ENCODE peak calls at places on chromosomes 1 and 21, in four cellular contexts. P is thoracic aorta, H is neuronal stem cell, F is H9. C is an unnamed sample.

GRCh38 chr21:31326478-31327247 is 17.4 kb downstream of the TIAM1 start:
- DNase-seq in P (no peak), H (no peak), F (no peak), C (no peak)

GRCh38 chr1:43947890-43948437 is 1.2 kb downstream of the IPO13 start:
- DNase-seq in P (no peak), H (no peak), F (no peak), C (no peak)

GRCh38 chr1:230865062-230865817 is 3.1 kb downstream of the C1orf198 start:
- DNase-seq in P (no peak), H (no peak), F (no peak), C (no peak)

GRCh38 chr1:3390291-3390690 is 64.2 kb upstream of the ARHGEF16 start:
- DNase-seq in P (no peak), H (no peak), F (no peak), C (no peak)

GRCh38 chr1:201896951-201897391 is 8.3 kb downstream of the SHISA4 start:
- DNase-seq in P (peak; percentile 72), H (no peak), F (no peak), C (no peak)

GRCh38 chr1:30735124-30735523 is 11.7 kb upstream of the MATN1 start:
- DNase-seq in P (no peak), H (no peak), F (no peak), C (no peak)

GRCh38 chr1:211625040-211625439 is 46.1 kb upstream of the SLC30A1 start:
- DNase-seq in P (no peak), H (no peak), F (no peak), C (peak; percentile 64)

GRCh38 chr1:38508272-38508671 is 351.3 kb downstream of the RRAGC start:
- DNase-seq in P (no peak), H (no peak), F (no peak), C (no peak)

GRCh38 chr1:207020016-207020708 is 12.4 kb downstream of the C1orf116 start:
- DNase-seq in P (no peak), H (no peak), F (no peak), C (no peak)

GRCh38 chr1:184823080-184823479 is 68.4 kb upstream of the EDEM3 start:
- DNase-seq in P (no peak), H (peak; percentile 56), F (no peak), C (no peak)

GRCh38 chr1:62832276-62832675 is 48.3 kb downstream of the ATG4C start:
- DNase-seq in P (no peak), H (no peak), F (no peak), C (no peak)

GRCh38 chr1:18200136-18200717 is 92.6 kb downstream of the IGSF21 start:
- DNase-seq in P (no peak), H (no peak), F (no peak), C (no peak)

GRCh38 chr1:18970762-18971161 is 14.3 kb upstream of the IFFO2 start:
- DNase-seq in P (no peak), H (no peak), F (no peak), C (no peak)

GRCh38 chr1:201327687-201328240 is 44.5 kb downstream of the PKP1 start:
- DNase-seq in P (no peak), H (no peak), F (no peak), C (no peak)

GRCh38 chr1:203346755-203347102 is 4.2 kb downstream of the FMOD start:
- DNase-seq in P (no peak), H (no peak), F (no peak), C (no peak)

GRCh38 chr1:183349201-183349711 is 68.9 kb downstream of the NMNAT2 start:
- DNase-seq in P (no peak), H (no peak), F (no peak), C (no peak)

GRCh38 chr1:198491028-198491427 is 49.5 kb downstream of the ATP6V1G3 start:
- DNase-seq in P (no peak), H (no peak), F (no peak), C (no peak)

GRCh38 chr1:228490120-228491078 is 3.2 kb downstream of the RNF187 start:
- DNase-seq in P (no peak), H (no peak), F (no peak), C (no peak)

GRCh38 chr1:31617917-31618746 is 643 bp downstream of the HCRTR1 start:
- DNase-seq in P (no peak), H (peak; percentile 78), F (peak; percentile 80), C (peak; percentile 12)

GRCh38 chr1:184545601-184546000 is 158.8 kb downstream of the C1orf21 start:
- DNase-seq in P (no peak), H (no peak), F (no peak), C (no peak)

GRCh38 chr1:168842916-168843315 is 113.9 kb upstream of the DPT start:
- DNase-seq in P (no peak), H (no peak), F (no peak), C (no peak)

GRCh38 chr1:55309053-55309452 is 93.9 kb upstream of the USP24 start:
- DNase-seq in P (no peak), H (no peak), F (no peak), C (no peak)

GRCh38 chr1:53738205-53739108 is 507 bp downstream of the GLIS1 start:
- DNase-seq in P (no peak), H (no peak), F (no peak), C (no peak)

GRCh38 chr1:244297616-244298015 is 154.1 kb downstream of the ADSS2 start:
- DNase-seq in P (no peak), H (no peak), F (no peak), C (no peak)

GRCh38 chr1:215394084-215394991 is 172.8 kb upstream of the KCTD3 start:
- DNase-seq in P (no peak), H (no peak), F (no peak), C (no peak)

GRCh38 chr1:151106891-151107290 is 36.3 kb downstream of the GABPB2 start:
- DNase-seq in P (no peak), H (no peak), F (no peak), C (no peak)

GRCh38 chr1:182806015-182806678 is 16.6 kb downstream of the NPL start:
- DNase-seq in P (no peak), H (no peak), F (peak; percentile 94), C (no peak)

GRCh38 chr1:160681067-160681890 is 30.3 kb downstream of the CD48 start:
- DNase-seq in P (no peak), H (peak; percentile 84), F (peak; percentile 94), C (peak; percentile 86)

GRCh38 chr1:23100074-23100748 is 68.4 kb downstream of the LUZP1 start:
- DNase-seq in P (no peak), H (peak; percentile 17), F (no peak), C (peak; percentile 42)

GRCh38 chr21:25682382-25682781 is 43.3 kb downstream of the JAM2 start:
- DNase-seq in P (no peak), H (no peak), F (peak; percentile 38), C (no peak)

GRCh38 chr1:59290173-59290954 is 6.5 kb upstream of the FGGY start:
- DNase-seq in P (no peak), H (no peak), F (peak; percentile 73), C (no peak)

GRCh38 chr1:39080884-39081265 is 54.7 kb downstream of the NDUFS5 start:
- DNase-seq in P (no peak), H (peak; percentile 82), F (peak; percentile 87), C (no peak)

GRCh38 chr1:219402925-219403324 is 210.0 kb downstream of the ZC3H11B start:
- DNase-seq in P (no peak), H (no peak), F (no peak), C (no peak)

DNA sequence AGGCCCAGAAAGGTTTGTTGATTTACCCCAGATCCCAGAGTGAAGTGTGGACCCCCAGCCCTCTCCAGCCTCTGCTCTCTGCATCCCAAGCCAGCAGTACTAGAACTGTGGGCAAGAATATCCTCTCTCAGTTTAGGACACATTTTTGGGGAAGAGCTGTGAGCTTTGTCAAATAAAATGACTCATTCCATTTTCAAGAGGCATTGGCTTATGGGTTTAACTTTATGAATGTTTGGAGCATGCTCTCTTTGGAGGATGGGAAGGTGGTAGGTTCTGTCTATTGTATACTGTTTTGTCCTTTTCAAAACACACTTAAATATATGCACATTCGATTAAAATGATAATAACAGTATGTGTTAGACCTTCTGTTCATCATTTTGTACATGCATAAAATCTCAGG is 70.6 kb upstream of the CNTN2 start:
- DNase-seq in P (no peak), H (no peak), F (no peak), C (no peak)
- H3K27ac ChIP-seq in P (no peak overlapping the region), H (no peak overlapping the region), F (no peak overlapping the region), C (no peak overlapping the region)

GRCh38 chr1:65147424-65148177 is 402 bp upstream of the AK4 start:
- DNase-seq in P (peak; percentile 7), H (peak; percentile 31), F (peak; percentile 53), C (no peak)
- H3K27ac ChIP-seq in P (peak overlapping the region; percentile 91), H (no peak overlapping the region), F (no peak overlapping the region), C (no peak overlapping the region)

DNA sequence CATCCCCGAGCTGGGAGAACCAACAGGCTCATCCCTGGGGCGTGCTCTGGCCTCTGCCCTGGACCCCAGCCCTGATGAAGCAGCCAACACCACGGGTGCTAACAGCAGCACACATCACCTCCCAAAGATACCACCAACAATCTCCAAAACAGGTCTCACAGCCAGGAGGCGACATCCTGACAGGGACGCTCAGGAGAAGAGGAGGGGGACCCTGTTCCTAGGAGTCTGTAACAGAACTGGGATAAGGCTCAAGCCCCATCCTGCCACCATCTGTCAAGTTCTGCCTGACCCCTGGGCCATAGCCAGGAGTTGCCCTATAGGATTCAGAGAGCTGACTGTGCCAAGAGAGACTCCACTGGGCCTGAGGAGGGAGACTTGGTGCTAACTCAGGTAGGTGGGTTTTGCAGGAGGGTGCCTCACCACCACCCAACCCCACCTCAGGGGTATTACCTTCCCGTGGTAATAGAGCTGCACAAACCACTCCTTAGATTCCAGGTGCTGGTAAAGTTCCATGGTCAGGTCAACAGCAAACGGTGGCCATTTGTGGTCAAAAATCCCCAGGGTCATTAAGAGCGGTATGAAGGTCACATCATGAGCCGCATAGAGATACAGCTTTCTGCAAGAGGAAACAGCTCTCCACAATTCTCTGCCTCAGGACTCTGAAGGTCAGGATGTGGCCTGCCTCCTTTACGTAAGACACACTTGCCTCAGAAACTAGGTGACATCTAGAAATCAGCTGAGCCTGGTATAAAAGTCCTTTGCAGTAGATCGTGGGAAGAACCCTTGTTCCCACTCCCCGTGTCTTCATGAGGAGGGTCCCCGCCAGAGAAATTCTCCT is 22.3 kb downstream of the ACP6 start:
- DNase-seq in P (no peak), H (no peak), F (no peak), C (no peak)
- H3K27ac ChIP-seq in P (no peak overlapping the region), H (no peak overlapping the region), F (no peak overlapping the region), C (peak overlapping the region; percentile 2)

DNA sequence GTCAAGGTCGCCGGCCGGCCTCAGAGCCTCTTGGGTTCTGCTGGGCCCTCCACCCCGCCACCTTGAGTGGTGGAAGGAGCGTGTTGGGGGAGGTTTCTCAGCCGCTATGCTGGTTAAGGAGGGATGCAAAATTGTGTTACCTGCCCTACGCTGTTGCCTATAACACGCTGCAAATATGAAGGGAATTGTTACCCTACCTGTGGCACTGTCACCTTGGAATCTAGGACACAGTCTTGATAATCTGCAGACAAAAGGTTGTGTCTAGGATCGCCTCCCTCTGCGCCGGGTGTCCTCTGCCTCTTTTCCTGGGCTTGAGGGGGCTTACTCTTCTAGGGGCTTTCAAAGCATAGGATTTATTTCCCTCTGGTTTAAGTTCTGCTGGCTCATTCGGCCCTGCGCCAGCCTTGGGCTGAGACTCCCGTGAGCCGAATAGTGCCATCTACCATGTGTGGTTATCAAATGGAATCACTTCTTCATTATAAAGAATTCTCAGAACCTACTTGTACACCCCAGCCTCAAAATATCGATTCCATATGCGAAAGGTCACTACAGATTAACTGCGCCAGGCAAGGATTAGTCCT is 677 bp downstream of the SLC22A15 start:
- DNase-seq in P (no peak), H (no peak), F (no peak), C (no peak)
- H3K27ac ChIP-seq in P (peak overlapping the region; percentile 75), H (no peak overlapping the region), F (no peak overlapping the region), C (no peak overlapping the region)

C was measured in CD8-positive, alpha-beta memory T cell.